ENCODE peak calls at places on chromosomes 6 and 20, in six cellular contexts. B is fibroblast of mammary gland, G is HFF-Myc, F is astrocyte of the spinal cord, E is ovary, Z is psoas muscle. V is an unnamed sample.

GRCh38 chr6:3739311-3739897 is 12.1 kb downstream of the PXDC1 start:
- DNase-seq in B (no peak), G (no peak), F (no peak), E (no peak), Z (no peak), V (no peak)

GRCh38 chr20:23622839-23623343 is 14.9 kb downstream of the CST3 start:
- DNase-seq in B (peak; percentile 99), G (peak; percentile 57), F (peak; percentile 96), E (no peak), Z (peak; percentile 84), V (peak; percentile 57)

GRCh38 chr6:166595061-166595780 is 8.7 kb upstream of the RAMACL start:
- DNase-seq in B (peak; percentile 93), G (peak; percentile 71), F (peak; percentile 90), E (no peak), Z (no peak), V (peak; percentile 81)

GRCh38 chr6:113669641-113670040 is 187.5 kb upstream of the MARCKS start:
- DNase-seq in B (no peak), G (no peak), F (no peak), E (no peak), Z (no peak), V (no peak)

GRCh38 chr20:40676466-40676865 is 12.6 kb downstream of the MAFB start:
- DNase-seq in B (no peak), G (no peak), F (no peak), E (no peak), Z (no peak), V (no peak)

GRCh38 chr6:22108199-22108598 is 188.6 kb downstream of the PRL start:
- DNase-seq in B (peak; percentile 25), G (no peak), F (peak; percentile 38), E (no peak), Z (no peak), V (no peak)

GRCh38 chr6:14488185-14488584 is 370.6 kb downstream of the CD83 start:
- DNase-seq in B (no peak), G (no peak), F (no peak), E (no peak), Z (no peak), V (no peak)

GRCh38 chr6:38306915-38307314 is 332.8 kb downstream of the BTBD9 start:
- DNase-seq in B (no peak), G (no peak), F (no peak), E (no peak), Z (no peak), V (no peak)

DNA sequence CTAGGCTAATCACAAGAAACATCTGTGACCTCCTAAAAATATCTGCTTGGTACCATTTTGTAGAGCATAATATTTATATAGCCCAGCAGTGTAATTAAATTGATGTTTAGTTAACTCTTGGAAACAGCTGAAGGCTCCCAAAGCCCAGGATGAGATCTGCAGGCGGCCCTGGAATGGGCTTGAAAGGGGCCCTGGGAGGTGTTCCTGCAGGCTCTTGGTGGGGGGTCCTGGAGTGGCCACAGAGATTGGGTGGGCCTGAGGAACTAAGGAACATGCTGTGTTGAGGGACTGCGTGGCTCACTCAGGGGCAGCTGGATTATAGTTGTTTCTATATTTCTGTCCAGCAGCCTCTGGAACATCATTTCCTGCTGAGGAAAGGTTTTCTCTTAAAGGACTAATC is 9.2 kb downstream of the SCP2D1 start:
- DNase-seq in B (no peak), G (no peak), F (no peak), E (no peak), Z (no peak), V (no peak)
- TF ChIP-seq CTCF in B (no peak), G (no peak), F (no peak), E (no peak), Z (no peak), V (no peak)

GRCh38 chr6:106961136-106961535 is 13.4 kb downstream of the CD24 start:
- DNase-seq in B (no peak), G (no peak), F (no peak), E (no peak), Z (no peak), V (no peak)

GRCh38 chr6:106964099-106964498 is 10.4 kb downstream of the CD24 start:
- DNase-seq in B (no peak), G (no peak), F (no peak), E (no peak), Z (no peak), V (no peak)

GRCh38 chr6:106964954-106965353 is 9.6 kb downstream of the CD24 start:
- DNase-seq in B (no peak), G (no peak), F (no peak), E (no peak), Z (no peak), V (no peak)

GRCh38 chr6:106961801-106962200 is 12.7 kb downstream of the CD24 start:
- DNase-seq in B (no peak), G (no peak), F (no peak), E (no peak), Z (no peak), V (no peak)

GRCh38 chr6:106963544-106963943 is 11.0 kb downstream of the CD24 start:
- DNase-seq in B (no peak), G (no peak), F (no peak), E (no peak), Z (no peak), V (no peak)
- H3K4me3 ChIP-seq in B (no peak overlapping the region), G (no peak overlapping the region), F (no peak overlapping the region), E (no peak overlapping the region), Z (no peak overlapping the region), V (no peak overlapping the region)

GRCh38 chr6:42086665-42087050 is 36.3 kb downstream of the TAF8 start:
- DNase-seq in B (no peak), G (no peak), F (no peak), E (no peak), Z (peak; percentile 36), V (no peak)

GRCh38 chr6:42083530-42083929 is 33.2 kb downstream of the TAF8 start:
- DNase-seq in B (no peak), G (no peak), F (no peak), E (no peak), Z (peak; percentile 7), V (no peak)

GRCh38 chr6:42088101-42088591 is 37.8 kb downstream of the TAF8 start:
- DNase-seq in B (peak; percentile 61), G (no peak), F (peak; percentile 46), E (no peak), Z (no peak), V (no peak)

GRCh38 chr6:42086046-42086664 is 35.8 kb downstream of the TAF8 start:
- DNase-seq in B (no peak), G (no peak), F (no peak), E (no peak), Z (peak; percentile 19), V (no peak)

GRCh38 chr6:42084889-42085288 is 34.6 kb downstream of the TAF8 start:
- DNase-seq in B (no peak), G (no peak), F (no peak), E (no peak), Z (no peak), V (no peak)
- TF ChIP-seq CTCF in B (peak; percentile 25), G (no peak), F (peak; percentile 40), E (no peak), Z (no peak), V (peak; percentile 27)

GRCh38 chr6:56693246-56693607 is 50.5 kb upstream of the DST start:
- DNase-seq in B (peak; percentile 95), G (no peak), F (peak; percentile 90), E (peak; percentile 67), Z (peak; percentile 95), V (peak; percentile 87)
- H3K4me3 ChIP-seq in B (no peak overlapping the region), G (peak overlapping the region; percentile 39), F (no peak overlapping the region), E (peak overlapping the region; percentile 2), Z (peak overlapping the region; percentile 63), V (no peak overlapping the region)

GRCh38 chr6:96841241-96841824 is 4.1 kb upstream of the GPR63 start:
- DNase-seq in B (no peak), G (no peak), F (peak; percentile 2), E (no peak), Z (no peak), V (no peak)

GRCh38 chr6:96849615-96850014 is 12.3 kb upstream of the GPR63 start:
- DNase-seq in B (no peak), G (no peak), F (no peak), E (no peak), Z (no peak), V (no peak)

GRCh38 chr6:96844530-96844929 is 7.3 kb upstream of the GPR63 start:
- DNase-seq in B (no peak), G (no peak), F (no peak), E (no peak), Z (no peak), V (no peak)
- TF ChIP-seq CTCF in B (no peak), G (no peak), F (no peak), E (no peak), Z (no peak), V (no peak)

DNA sequence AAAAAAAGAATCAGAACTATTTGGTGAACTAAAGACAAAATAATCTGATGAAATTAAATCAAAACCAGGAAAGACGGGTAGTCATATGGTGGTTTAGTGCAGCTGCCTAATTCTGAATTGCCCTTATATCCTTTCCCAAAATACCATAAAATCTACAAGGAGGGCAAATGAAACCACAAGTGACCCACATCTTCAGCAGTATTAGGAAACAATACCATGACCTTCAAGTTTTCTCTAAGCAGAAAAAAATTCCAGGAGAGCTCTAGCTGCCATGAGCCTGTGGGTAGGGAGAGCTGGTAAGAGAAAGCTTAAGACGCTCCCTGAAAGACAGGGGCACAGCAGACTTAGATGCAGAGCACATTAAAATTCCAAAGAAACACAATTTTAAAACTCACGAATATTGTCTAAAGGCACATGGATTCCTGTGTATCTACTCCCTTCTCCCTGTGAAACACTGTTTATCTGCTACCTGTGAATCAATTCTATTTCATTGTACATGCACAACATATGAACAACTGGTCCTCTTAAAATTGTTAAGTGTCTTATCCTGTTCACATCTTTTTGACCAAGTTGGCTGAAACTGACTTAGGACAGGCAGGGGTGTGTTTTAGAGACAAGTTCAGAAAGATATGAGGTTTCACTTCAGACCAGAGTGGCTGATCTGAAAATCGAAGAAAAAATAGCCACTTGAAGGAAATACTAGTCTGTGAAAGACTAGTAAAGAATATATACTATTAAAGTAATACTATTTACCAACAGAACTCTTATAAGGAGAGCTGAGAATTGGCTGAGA is 153.6 kb upstream of the SHLD1 start:
- DNase-seq in B (no peak), G (no peak), F (no peak), E (no peak), Z (no peak), V (no peak)
- H3K4me3 ChIP-seq in B (no peak overlapping the region), G (no peak overlapping the region), F (no peak overlapping the region), E (no peak overlapping the region), Z (no peak overlapping the region), V (no peak overlapping the region)

V was measured in AG09309.